ENCODE peak calls at places on chromosomes 16 and 17, in eight cellular contexts. U, N, Q, Z, I, S, W and G are unnamed samples.
A peak's percentile ranks its signal among the peaks of the same experiment; 100 is the strongest.

GRCh38 chr16:50298075-50298460 is 31.7 kb downstream of the ADCY7 start:
- DNase-seq in U (peak; percentile 42), N (no peak), Q (no peak), Z (no peak), I (peak; percentile 27), S (no peak), W (no peak), G (peak; percentile 46)

GRCh38 chr16:25097304-25097988 is 14.1 kb upstream of the LCMT1 start:
- DNase-seq in U (no peak), N (no peak), Q (no peak), Z (peak; percentile 67), I (no peak), S (no peak), W (no peak), G (no peak)

GRCh38 chr17:82902972-82903874 is 63.4 kb upstream of the ZNF750 start:
- DNase-seq in U (no peak), N (no peak), Q (no peak), Z (no peak), I (no peak), S (no peak), W (no peak), G (no peak)

GRCh38 chr16:53083123-53083522 is 28.3 kb downstream of the CHD9 start:
- DNase-seq in U (no peak), N (no peak), Q (no peak), Z (peak; percentile 65), I (no peak), S (no peak), W (no peak), G (no peak)

GRCh38 chr16:83245061-83245460 is 562.7 kb upstream of the HSBP1 start:
- DNase-seq in U (no peak), N (no peak), Q (no peak), Z (peak; percentile 46), I (no peak), S (no peak), W (no peak), G (no peak)

GRCh38 chr17:43908111-43908721 is 880 bp upstream of the MPP2 start:
- DNase-seq in U (peak; percentile 93), N (peak; percentile 61), Q (peak; percentile 59), Z (peak; percentile 65), I (peak; percentile 73), S (peak; percentile 79), W (no peak), G (no peak)

GRCh38 chr16:22300427-22301071 is 3.3 kb downstream of the POLR3E start:
- DNase-seq in U (peak; percentile 76), N (no peak), Q (no peak), Z (peak; percentile 49), I (peak; percentile 78), S (peak; percentile 59), W (peak; percentile 45), G (no peak)

GRCh38 chr17:12256380-12256995 is 235.8 kb downstream of the MAP2K4 start:
- DNase-seq in U (peak; percentile 74), N (no peak), Q (peak; percentile 32), Z (peak; percentile 48), I (peak; percentile 52), S (peak; percentile 56), W (peak; percentile 15), G (no peak)

GRCh38 chr17:7263071-7263800 is 958 bp upstream of the CLDN7 start:
- DNase-seq in U (no peak), N (no peak), Q (no peak), Z (no peak), I (peak; percentile 93), S (peak; percentile 93), W (no peak), G (no peak)

GRCh38 chr16:11053916-11054460 is 109.6 kb downstream of the CLEC16A start:
- DNase-seq in U (peak; percentile 50), N (no peak), Q (no peak), Z (no peak), I (peak; percentile 39), S (no peak), W (no peak), G (peak; percentile 9)

GRCh38 chr17:66508896-66509843 is 206.8 kb downstream of the PRKCA start:
- DNase-seq in U (peak; percentile 72), N (no peak), Q (no peak), Z (peak; percentile 90), I (peak; percentile 80), S (no peak), W (no peak), G (no peak)

GRCh38 chr16:23061669-23062068 is 87.6 kb downstream of the USP31 start:
- DNase-seq in U (no peak), N (no peak), Q (no peak), Z (peak; percentile 57), I (no peak), S (no peak), W (no peak), G (no peak)

GRCh38 chr17:66255112-66255511 is 25.9 kb upstream of the APOH start:
- DNase-seq in U (no peak), N (peak; percentile 36), Q (peak; percentile 37), Z (peak; percentile 72), I (peak; percentile 50), S (peak; percentile 72), W (peak; percentile 75), G (no peak)

GRCh38 chr17:57876023-57876865 is 26.4 kb upstream of the MRPS23 start:
- DNase-seq in U (no peak), N (no peak), Q (no peak), Z (peak; percentile 52), I (no peak), S (no peak), W (peak; percentile 33), G (no peak)

GRCh38 chr17:73819440-73820395 is 175.5 kb upstream of the SDK2 start:
- DNase-seq in U (peak; percentile 34), N (no peak), Q (no peak), Z (no peak), I (no peak), S (no peak), W (no peak), G (peak; percentile 38)

GRCh38 chr17:65855675-65856074 is 294.2 kb upstream of the AXIN2 start:
- DNase-seq in U (no peak), N (no peak), Q (no peak), Z (no peak), I (no peak), S (no peak), W (no peak), G (no peak)

GRCh38 chr17:80375186-80375585 is 39.8 kb upstream of the ENDOV start:
- DNase-seq in U (peak; percentile 38), N (no peak), Q (no peak), Z (no peak), I (peak; percentile 22), S (no peak), W (no peak), G (no peak)
- H3K4me1 ChIP-seq in U (no peaks in the 10 kb centered on the region), N (no peaks in the 10 kb centered on the region), Q (no peaks in the 10 kb centered on the region), Z (no peaks in the 10 kb centered on the region), I (no peaks in the 10 kb centered on the region), S (no peaks in the 10 kb centered on the region), W (no peaks in the 10 kb centered on the region), G (no peaks in the 10 kb centered on the region)

GRCh38 chr16:79560923-79561322 is 39.6 kb downstream of the MAF start:
- DNase-seq in U (no peak), N (no peak), Q (no peak), Z (no peak), I (no peak), S (no peak), W (no peak), G (no peak)
- H3K27me3 ChIP-seq in U (no peaks in the 10 kb centered on the region), N (no peaks in the 10 kb centered on the region), Q (no peaks in the 10 kb centered on the region), Z (no peaks in the 10 kb centered on the region), I (no peaks in the 10 kb centered on the region), S (no peaks in the 10 kb centered on the region), W (no peaks in the 10 kb centered on the region), G (peaks cover 26% of the 10 kb centered on the region)

GRCh38 chr16:73065617-73066313 is 17.8 kb upstream of the ZFHX3 start:
- DNase-seq in U (peak; percentile 79), N (no peak), Q (peak; percentile 21), Z (peak; percentile 7), I (peak; percentile 47), S (peak; percentile 60), W (no peak), G (no peak)
- H3K4me3 ChIP-seq in U (peak overlapping the region; percentile 26), N (no peak overlapping the region), Q (no peak overlapping the region), Z (no peak overlapping the region), I (no peak overlapping the region), S (no peak overlapping the region), W (no peak overlapping the region), G (no peak overlapping the region)

DNA sequence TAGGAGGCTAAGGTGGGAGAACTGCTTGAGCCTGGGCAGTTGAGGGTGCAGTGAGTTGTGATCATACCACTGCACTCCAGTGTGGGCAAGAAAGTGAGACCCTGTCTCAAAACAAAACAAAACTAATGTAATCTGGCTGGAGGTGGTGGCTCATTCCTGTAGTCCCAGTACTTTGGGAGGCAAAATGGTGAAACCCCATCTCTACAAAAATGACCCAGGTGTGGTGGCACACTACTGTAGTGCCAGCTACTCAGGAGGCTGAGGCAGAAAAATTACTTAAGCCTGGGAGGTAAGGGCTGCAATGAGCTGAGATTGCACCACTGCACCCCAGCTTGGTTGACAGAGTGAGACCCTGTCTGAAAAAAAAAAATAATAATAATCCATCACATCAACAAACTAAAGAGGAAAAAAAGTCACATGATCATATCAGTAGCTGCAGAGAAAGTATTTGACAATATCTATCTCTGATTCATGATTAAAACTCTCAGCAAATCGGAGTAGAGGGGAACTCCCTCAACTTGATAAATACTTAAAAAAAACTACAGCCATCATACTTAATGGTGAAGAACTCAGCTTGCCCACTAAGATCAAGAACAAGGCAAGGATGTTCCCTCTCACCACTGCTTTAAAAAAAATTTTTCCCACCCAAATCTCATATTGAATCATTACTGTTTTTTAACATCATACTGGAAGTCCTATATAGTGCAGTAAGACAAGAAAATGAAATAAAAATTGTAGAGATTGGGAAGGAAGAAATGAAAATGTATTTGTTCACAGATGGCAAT is 31.0 kb downstream of the DHRS7B start:
- DNase-seq in U (no peak), N (no peak), Q (no peak), Z (no peak), I (no peak), S (no peak), W (no peak), G (no peak)
- H3K4me1 ChIP-seq in U (no peaks in the 10 kb centered on the region), N (no peaks in the 10 kb centered on the region), Q (no peaks in the 10 kb centered on the region), Z (peaks cover 8% of the 10 kb centered on the region), I (no peaks in the 10 kb centered on the region), S (no peaks in the 10 kb centered on the region), W (peaks cover 17% of the 10 kb centered on the region), G (no peaks in the 10 kb centered on the region)

DNA sequence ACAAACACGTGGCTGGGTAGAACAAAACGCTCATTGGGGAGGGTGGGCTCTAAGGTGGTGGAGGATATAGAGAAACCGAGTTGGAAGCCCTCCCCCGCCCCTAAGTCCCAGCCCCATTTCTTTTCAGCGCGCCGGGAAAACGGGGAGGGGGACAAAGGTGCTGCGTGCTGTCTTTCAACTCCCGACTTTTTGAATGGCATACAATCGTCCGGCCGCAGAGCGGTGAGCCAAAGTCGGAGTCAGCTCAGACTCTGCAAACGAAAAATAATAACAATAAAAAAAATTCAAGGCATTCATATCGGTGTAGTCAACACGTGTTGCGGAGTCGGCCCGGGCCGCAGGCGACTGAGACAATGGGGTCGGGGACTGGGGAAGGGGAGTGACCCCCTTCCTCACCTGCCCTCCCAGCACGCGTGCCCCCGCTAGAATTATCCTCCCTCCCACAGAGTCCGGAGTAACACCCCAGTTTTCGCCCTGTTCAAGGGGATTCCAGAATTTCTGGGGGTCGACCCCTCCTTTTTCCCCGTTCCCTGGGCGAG is 1.8 kb upstream of the IGF2BP1 start:
- DNase-seq in U (no peak), N (no peak), Q (peak; percentile 69), Z (no peak), I (no peak), S (peak; percentile 93), W (no peak), G (no peak)
- H3K27me3 ChIP-seq in U (peaks cover 100% of the 10 kb centered on the region), N (peaks cover 64% of the 10 kb centered on the region), Q (no peaks in the 10 kb centered on the region), Z (peaks cover 54% of the 10 kb centered on the region), I (no peaks in the 10 kb centered on the region), S (no peaks in the 10 kb centered on the region), W (peaks cover 98% of the 10 kb centered on the region), G (peaks cover 98% of the 10 kb centered on the region)